ENCODE peak calls at places on chromosomes 4 and X, in four cellular contexts. T is NCI-H1092 treated with DMSO at 0.1 percent for 48 hours, S is ELF-1, K is left cardiac atrium. O is an unnamed sample.

GRCh38 chrX:29841750-29842149 is 373.6 kb upstream of the MAGEB2 start:
- DNase-seq in K (no peak), T (no peak), S (no peak), O (no peak)

GRCh38 chr4:39435875-39436563 is 22.7 kb downstream of the RPL9 start:
- DNase-seq in K (no peak), S (no peak), T (no peak), O (peak)

GRCh38 chrX:154378059-154378798 is 866 bp upstream of the EMD start:
- DNase-seq in T (peak), K (peak), S (no peak), O (peak)

GRCh38 chrX:16239211-16239610 is 71.9 kb downstream of the MAGEB17 start:
- DNase-seq in T (no peak), K (no peak), S (no peak), O (no peak)

GRCh38 chr4:76950052-76950845 is 697 bp downstream of the SEPTIN11 start:
- DNase-seq in S (peak), K (peak), T (peak), O (peak)

GRCh38 chr4:15893967-15894366 is 44.6 kb downstream of the FGFBP1 start:
- DNase-seq in S (no peak), T (no peak), K (no peak), O (no peak)

GRCh38 chr4:143046906-143047305 is 137.8 kb upstream of the USP38 start:
- DNase-seq in T (no peak), S (no peak), K (no peak), O (no peak)

GRCh38 chrX:48695925-48696300 is 621 bp upstream of the SUV39H1 start:
- DNase-seq in T (peak), K (no peak), S (peak), O (no peak)

GRCh38 chrX:13697440-13697839 is 8.5 kb downstream of the RAB9A start:
- DNase-seq in T (no peak), K (no peak), S (no peak), O (no peak)

GRCh38 chr4:13700196-13701140 is 72.9 kb upstream of the BOD1L1 start:
- DNase-seq in S (no peak), K (no peak), T (no peak), O (no peak)

GRCh38 chrX:44705817-44706551 is 137.8 kb upstream of the DUSP21 start:
- DNase-seq in K (no peak), T (no peak), S (peak), O (no peak)

GRCh38 chrX:37993857-37994619 is 12.3 kb upstream of the SYTL5 start:
- DNase-seq in T (peak), K (no peak), S (peak), O (peak)

GRCh38 chr4:99965674-99966350 is 15.7 kb upstream of the H2AZ1 start:
- DNase-seq in S (no peak), T (no peak), K (no peak), O (no peak)

GRCh38 chr4:10743357-10743756 is 58.8 kb upstream of the CLNK start:
- DNase-seq in K (no peak), T (no peak), S (no peak), O (no peak)

GRCh38 chr4:3062466-3062865 is 11.9 kb downstream of the HTT-AS start:
- DNase-seq in T (no peak), K (no peak), S (no peak), O (no peak)

GRCh38 chrX:98068210-98068609 is 1184.5 kb downstream of the RPA4 start:
- DNase-seq in T (no peak), S (no peak), K (no peak), O (no peak)

GRCh38 chr4:4680758-4681157 is 138.9 kb upstream of the STX18 start:
- DNase-seq in S (no peak), T (no peak), K (no peak), O (no peak)

GRCh38 chr4:154427149-154427548 is 64.5 kb downstream of the DCHS2 start:
- DNase-seq in K (no peak), S (no peak), T (no peak), O (no peak)

GRCh38 chr4:689498-690122 is 659 bp upstream of the SLC49A3 start:
- DNase-seq in S (peak), T (no peak), K (no peak), O (no peak)

GRCh38 chr4:40956726-40957255 is 207.0 kb downstream of the NSUN7 start:
- DNase-seq in K (no peak), T (no peak), S (no peak), O (no peak)

GRCh38 chr4:175651701-175652100 is 160.4 kb downstream of the GPM6A start:
- DNase-seq in T (peak), S (no peak), K (no peak), O (no peak)

GRCh38 chrX:116246261-116246660 is 75.7 kb downstream of the AGTR2 start:
- DNase-seq in K (no peak), T (no peak), S (no peak), O (no peak)

GRCh38 chr4:128345650-128346049 is 58.0 kb upstream of the PGRMC2 start:
- DNase-seq in S (no peak), K (no peak), T (no peak), O (no peak)

GRCh38 chrX:54495814-54496516 is at the start of gene FGD1:
- DNase-seq in T (peak), S (peak), K (peak), O (peak)

GRCh38 chr4:6319530-6320150 is 50.0 kb downstream of the WFS1 start:
- DNase-seq in S (no peak), K (no peak), T (no peak), O (no peak)

GRCh38 chr4:77773101-77773500 is 46.1 kb downstream of the CNOT6L start:
- DNase-seq in S (no peak), T (no peak), K (no peak), O (no peak)

GRCh38 chr4:140150886-140151699 is 2.9 kb downstream of the MAML3 start:
- DNase-seq in K (peak), T (peak), S (peak), O (peak)

GRCh38 chrX:10579018-10579752 is 41.2 kb downstream of the MID1 start:
- DNase-seq in K (no peak), T (no peak), S (no peak), O (no peak)

GRCh38 chrX:103782640-103783039 is 6.0 kb downstream of the PLP1 start:
- DNase-seq in T (no peak), S (no peak), K (no peak), O (no peak)

GRCh38 chr4:38154681-38155588 is 194.7 kb downstream of the PTTG2 start:
- DNase-seq in K (peak), T (no peak), S (peak), O (no peak)

GRCh38 chrX:103248553-103248952 is 6.4 kb downstream of the TCEAL8 start:
- DNase-seq in T (peak), S (no peak), K (no peak), O (peak)

GRCh38 chr4:6499241-6499605 is 26.8 kb upstream of the PPP2R2C start:
- DNase-seq in T (no peak), S (no peak), K (no peak), O (no peak)

GRCh38 chr4:143375326-143376073 is 38.8 kb downstream of the GAB1 start:
- DNase-seq in T (peak), K (no peak), S (peak), O (peak)

GRCh38 chr4:124095596-124095995 is 616.9 kb downstream of the ANKRD50 start:
- DNase-seq in T (no peak), K (no peak), S (no peak), O (no peak)

GRCh38 chrX:120299928-120300327 is 11.3 kb downstream of the TMEM255A start:
- DNase-seq in T (no peak), S (peak), K (no peak), O (peak)

GRCh38 chrX:95956780-95957179 is 727.9 kb upstream of the DIAPH2 start:
- DNase-seq in K (no peak), T (no peak), S (no peak), O (peak)

GRCh38 chr4:85736576-85736975 is 261.6 kb downstream of the ARHGAP24 start:
- DNase-seq in T (no peak), S (no peak), K (no peak), O (no peak)